ENCODE peak calls at places on chromosomes 11 and 22, in seven cellular contexts. Q, N, M, S, X, B and C are unnamed samples.
A peak's percentile ranks its signal among the peaks of the same experiment; 100 is the strongest.

GRCh38 chr11:25211635-25212251 is 714.9 kb downstream of the LUZP2 start:
- DNase-seq in Q (no peak), N (no peak), M (no peak), S (no peak), X (no peak), B (no peak), C (no peak)

GRCh38 chr11:110777765-110778164 is 65.5 kb upstream of the ARHGAP20 start:
- DNase-seq in Q (no peak), N (no peak), M (no peak), S (peak; percentile 87), X (no peak), B (peak; percentile 62), C (no peak)

GRCh38 chr11:125990244-125990643 is 44.4 kb downstream of the VSIG10L2 start:
- DNase-seq in Q (no peak), N (no peak), M (no peak), S (peak; percentile 67), X (no peak), B (no peak), C (no peak)

GRCh38 chr22:44731357-44731970 is 20.9 kb upstream of the ARHGAP8 start:
- DNase-seq in Q (no peak), N (no peak), M (no peak), S (no peak), X (no peak), B (no peak), C (no peak)

GRCh38 chr11:118607401-118608267 is at the start of gene PHLDB1:
- DNase-seq in Q (peak; percentile 86), N (peak; percentile 73), M (peak; percentile 90), S (peak; percentile 67), X (peak; percentile 68), B (peak; percentile 58), C (peak; percentile 92)

GRCh38 chr11:120924109-120924508 is 99.8 kb upstream of the TBCEL start:
- DNase-seq in Q (no peak), N (no peak), M (no peak), S (no peak), X (no peak), B (no peak), C (no peak)

GRCh38 chr11:11701070-11701469 is 79.3 kb upstream of the GALNT18 start:
- DNase-seq in Q (no peak), N (no peak), M (no peak), S (peak; percentile 24), X (no peak), B (no peak), C (no peak)

GRCh38 chr22:37777122-37777687 is 30.5 kb upstream of the GCAT start:
- DNase-seq in Q (peak; percentile 83), N (no peak), M (no peak), S (peak; percentile 94), X (peak; percentile 62), B (peak; percentile 90), C (no peak)

GRCh38 chr11:1728931-1729691 is 21.3 kb downstream of the IFITM10 start:
- DNase-seq in Q (no peak), N (no peak), M (no peak), S (no peak), X (no peak), B (no peak), C (no peak)

GRCh38 chr11:70761094-70761905 is 363.0 kb downstream of the CTTN start:
- DNase-seq in Q (no peak), N (no peak), M (no peak), S (no peak), X (no peak), B (no peak), C (no peak)

GRCh38 chr11:118895093-118896039 is 11.7 kb downstream of the CXCR5 start:
- DNase-seq in Q (no peak), N (no peak), M (no peak), S (no peak), X (peak; percentile 38), B (no peak), C (no peak)

GRCh38 chr22:32325416-32325801 is 32.3 kb upstream of the RFPL3 start:
- DNase-seq in Q (no peak), N (peak; percentile 54), M (no peak), S (no peak), X (no peak), B (no peak), C (peak; percentile 59)

GRCh38 chr11:60774726-60775125 is 10.4 kb upstream of the MS4A10 start:
- DNase-seq in Q (no peak), N (no peak), M (no peak), S (no peak), X (no peak), B (no peak), C (no peak)

GRCh38 chr22:24523873-24524272 is 28.7 kb downstream of the UPB1 start:
- DNase-seq in Q (no peak), N (no peak), M (no peak), S (peak; percentile 59), X (no peak), B (no peak), C (no peak)

GRCh38 chr11:76669901-76670474 is 559 bp downstream of the LRRC32 start:
- DNase-seq in Q (peak; percentile 74), N (no peak), M (peak; percentile 20), S (peak; percentile 88), X (peak; percentile 67), B (no peak), C (no peak)

GRCh38 chr22:24247011-24247507 is 2.2 kb upstream of the GGT5 start:
- DNase-seq in Q (no peak), N (no peak), M (no peak), S (peak; percentile 7), X (no peak), B (no peak), C (peak; percentile 85)

GRCh38 chr11:86769219-86769618 is 31.1 kb upstream of the PRSS23 start:
- DNase-seq in Q (no peak), N (no peak), M (no peak), S (no peak), X (no peak), B (no peak), C (no peak)

GRCh38 chr11:25206762-25207161 is 709.9 kb downstream of the LUZP2 start:
- DNase-seq in Q (no peak), N (no peak), M (no peak), S (no peak), X (no peak), B (no peak), C (no peak)

GRCh38 chr11:17775507-17776212 is 41.1 kb downstream of the KCNC1 start:
- DNase-seq in Q (peak; percentile 44), N (no peak), M (no peak), S (no peak), X (no peak), B (no peak), C (no peak)

DNA sequence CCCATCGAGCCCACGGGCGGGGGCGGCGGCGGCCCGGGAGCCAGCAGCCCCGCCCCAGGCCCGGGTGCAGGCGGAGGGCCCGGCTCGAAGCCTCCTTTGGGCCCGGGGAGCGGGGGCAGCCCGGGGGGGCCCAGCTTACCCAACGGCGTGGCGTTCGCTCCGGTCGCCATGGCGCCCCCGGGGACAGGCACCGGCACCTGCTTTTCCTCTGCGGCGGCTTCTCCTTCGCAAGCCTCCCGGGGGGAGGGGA is 194 bp downstream of the SF1 start:
- DNase-seq in Q (no peak), N (no peak), M (no peak), S (no peak), X (no peak), B (no peak), C (peak; percentile 82)
- H3K4me3 ChIP-seq in Q (peak overlapping the region; percentile 96), N (peak overlapping the region; percentile 100), M (peak overlapping the region; percentile 91), S (peak overlapping the region; percentile 94), X (peak overlapping the region; percentile 80), B (peak overlapping the region; percentile 99), C (peak overlapping the region; percentile 100)

GRCh38 chr22:49963647-49964026 is 3.1 kb downstream of the PIM3 start:
- DNase-seq in Q (peak; percentile 64), N (no peak), M (peak; percentile 34), S (no peak), X (no peak), B (peak; percentile 47), C (no peak)
- H3K27ac ChIP-seq in Q (peak overlapping the region; percentile 89), N (peak overlapping the region; percentile 98), M (peak overlapping the region; percentile 95), S (peak overlapping the region; percentile 5), X (peak overlapping the region; percentile 94), B (peak overlapping the region; percentile 92), C (peak overlapping the region; percentile 23)

GRCh38 chr11:134488512-134488911 is 76.5 kb upstream of the B3GAT1 start:
- DNase-seq in Q (no peak), N (no peak), M (no peak), S (no peak), X (no peak), B (no peak), C (no peak)

GRCh38 chr11:134486704-134487103 is 74.7 kb upstream of the B3GAT1 start:
- DNase-seq in Q (no peak), N (no peak), M (no peak), S (no peak), X (no peak), B (no peak), C (no peak)

GRCh38 chr11:134486106-134486505 is 74.1 kb upstream of the B3GAT1 start:
- DNase-seq in Q (no peak), N (no peak), M (no peak), S (no peak), X (no peak), B (no peak), C (peak; percentile 40)

GRCh38 chr11:134488913-134489312 is 76.9 kb upstream of the B3GAT1 start:
- DNase-seq in Q (no peak), N (no peak), M (no peak), S (no peak), X (no peak), B (no peak), C (no peak)

DNA sequence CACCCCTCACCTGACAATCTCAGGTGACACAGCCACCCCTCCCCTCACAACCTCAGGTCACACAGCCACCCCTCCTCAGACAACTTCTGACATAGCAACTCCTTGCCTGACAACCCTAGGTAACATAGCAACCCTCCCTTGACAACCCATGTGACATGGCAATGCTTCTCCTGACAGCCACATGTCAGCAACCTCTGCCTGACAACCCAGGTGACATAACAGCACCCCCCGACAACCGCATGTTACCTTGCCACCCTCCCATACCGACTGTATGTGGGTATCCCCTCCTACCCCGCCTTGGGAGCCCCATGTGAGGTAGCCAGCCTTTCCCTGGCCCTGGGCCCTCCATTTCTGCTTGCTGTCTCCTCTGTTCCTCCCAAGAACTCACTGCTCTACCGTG is 77.7 kb upstream of the B3GAT1 start:
- DNase-seq in Q (no peak), N (no peak), M (no peak), S (no peak), X (no peak), B (no peak), C (no peak)
- H3K4me3 ChIP-seq in Q (no peak overlapping the region), N (no peak overlapping the region), M (no peak overlapping the region), S (no peak overlapping the region), X (no peak overlapping the region), B (no peak overlapping the region), C (no peak overlapping the region)

DNA sequence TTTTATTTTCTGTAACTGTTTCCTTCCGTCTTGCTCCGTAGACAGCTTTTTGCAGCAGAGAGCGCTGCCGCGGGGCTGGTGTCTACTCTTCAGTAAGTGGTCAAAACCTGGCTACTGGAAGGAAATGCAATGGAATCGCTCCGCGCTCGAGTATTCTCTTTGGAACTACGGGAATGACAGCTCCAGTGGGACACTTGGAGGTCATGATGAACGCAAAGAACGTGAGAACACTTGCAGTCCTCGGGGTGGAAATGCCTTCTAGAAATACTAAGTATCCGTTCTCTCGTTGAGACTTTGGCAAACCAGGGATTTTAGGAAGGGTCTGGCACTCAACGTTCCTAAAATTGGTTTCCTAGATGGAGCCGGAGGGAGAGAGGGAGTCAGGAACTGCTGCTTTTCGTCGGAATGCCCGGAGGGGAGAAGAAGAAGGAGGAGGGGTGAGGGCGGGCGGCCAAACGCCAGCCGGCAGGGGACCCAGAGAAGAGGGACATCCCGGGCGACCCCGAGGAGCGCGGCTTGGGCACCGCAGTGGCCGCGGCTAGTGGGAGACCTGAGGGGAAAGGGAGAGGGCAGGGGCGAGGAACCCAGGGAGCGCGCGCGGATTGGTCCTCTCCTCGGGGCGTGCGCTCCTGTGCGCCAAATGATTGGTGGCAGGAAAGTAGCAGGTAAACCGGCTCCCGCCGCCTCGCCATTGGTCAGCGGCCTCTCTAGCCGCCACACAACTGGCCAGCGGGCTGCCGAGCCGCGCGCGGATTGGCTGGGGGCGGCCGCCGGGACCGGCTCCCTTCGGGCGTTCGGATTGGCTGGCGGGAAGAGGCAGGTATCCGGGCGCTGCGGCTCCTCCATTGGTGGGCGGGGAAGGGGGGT is 505 bp upstream of the BMAL1 start:
- DNase-seq in Q (peak; percentile 99), N (peak; percentile 98), M (peak; percentile 96), S (peak; percentile 97), X (peak; percentile 98), B (peak; percentile 99), C (peak; percentile 100)
- H3K27ac ChIP-seq in Q (peak overlapping the region; percentile 89), N (peak overlapping the region; percentile 86), M (peak overlapping the region; percentile 92), S (peak overlapping the region; percentile 18), X (peak overlapping the region; percentile 30), B (peak overlapping the region; percentile 83), C (peak overlapping the region; percentile 91)